ENCODE peak calls at places on chromosome 18, in five cellular contexts. Q, Z, P, E and A are unnamed samples.

GRCh38 chr18:51339866-51340265 is 142.4 kb upstream of the MEX3C start:
- DNase-seq in Q (no peak), Z (no peak), P (no peak), E (no peak), A (no peak)

GRCh38 chr18:9694174-9694573 is 13.9 kb upstream of the RAB31 start:
- DNase-seq in Q (no peak), Z (no peak), P (no peak), E (no peak), A (no peak)

GRCh38 chr18:944440-944839 is 39.8 kb downstream of the ADCYAP1 start:
- DNase-seq in Q (no peak), Z (no peak), P (no peak), E (no peak), A (peak)

GRCh38 chr18:74060511-74061028 is 87.1 kb downstream of the FBXO15 start:
- DNase-seq in Q (no peak), Z (no peak), P (no peak), E (no peak), A (no peak)

GRCh38 chr18:48947583-48947982 is 3.2 kb downstream of the SMAD7 start:
- DNase-seq in Q (no peak), Z (no peak), P (no peak), E (no peak), A (no peak)

GRCh38 chr18:48982269-48982668 is 31.5 kb upstream of the SMAD7 start:
- DNase-seq in Q (no peak), Z (no peak), P (no peak), E (no peak), A (no peak)

GRCh38 chr18:77203071-77203470 is 46.6 kb upstream of the GALR1 start:
- DNase-seq in Q (no peak), Z (no peak), P (no peak), E (no peak), A (no peak)

GRCh38 chr18:2108581-2108980 is 462.7 kb downstream of the METTL4 start:
- DNase-seq in Q (no peak), Z (no peak), P (no peak), E (no peak), A (no peak)

GRCh38 chr18:13239557-13239956 is 21.0 kb downstream of the LDLRAD4 start:
- DNase-seq in Q (no peak), Z (no peak), P (no peak), E (no peak), A (no peak)

GRCh38 chr18:47944972-47945843 is 14.7 kb upstream of the SMAD2 start:
- DNase-seq in Q (no peak), Z (no peak), P (no peak), E (no peak), A (peak)

GRCh38 chr18:65567372-65567771 is 183.4 kb upstream of the CDH7 start:
- DNase-seq in Q (no peak), Z (no peak), P (no peak), E (no peak), A (no peak)

GRCh38 chr18:1585881-1586488 is 681.3 kb downstream of the ADCYAP1 start:
- DNase-seq in Q (no peak), Z (no peak), P (no peak), E (peak), A (peak)

GRCh38 chr18:35458677-35459441 is 38.9 kb downstream of the INO80C start:
- DNase-seq in Q (peak), Z (no peak), P (peak), E (no peak), A (peak)

GRCh38 chr18:77607087-77607486 is 357.4 kb downstream of the GALR1 start:
- DNase-seq in Q (no peak), Z (no peak), P (no peak), E (no peak), A (no peak)

GRCh38 chr18:7894592-7894991 is 327.5 kb downstream of the PTPRM start:
- DNase-seq in Q (no peak), Z (no peak), P (no peak), E (no peak), A (no peak)

GRCh38 chr18:47750889-47751423 is 179.5 kb downstream of the SMAD2 start:
- DNase-seq in Q (peak), Z (no peak), P (no peak), E (no peak), A (no peak)

GRCh38 chr18:76457475-76457874 is 37.6 kb downstream of the ZNF516 start:
- DNase-seq in Q (no peak), Z (no peak), P (no peak), E (no peak), A (no peak)

GRCh38 chr18:73153271-73153670 is 285.5 kb upstream of the NETO1 start:
- DNase-seq in Q (no peak), Z (no peak), P (no peak), E (peak), A (peak)

GRCh38 chr18:32048507-32049091 is 30.0 kb downstream of the RNF125 start:
- DNase-seq in Q (peak), Z (no peak), P (peak), E (peak), A (peak)

GRCh38 chr18:23563377-23564043 is 22.8 kb downstream of the NPC1 start:
- DNase-seq in Q (no peak), Z (no peak), P (no peak), E (no peak), A (no peak)

GRCh38 chr18:11050966-11051365 is 98.4 kb downstream of the PIEZO2 start:
- DNase-seq in Q (no peak), Z (no peak), P (no peak), E (no peak), A (no peak)

GRCh38 chr18:3104190-3105054 is 91.5 kb upstream of the LPIN2 start:
- DNase-seq in Q (no peak), Z (no peak), P (no peak), E (peak), A (peak)

GRCh38 chr18:60599267-60599666 is 226.7 kb upstream of the MC4R start:
- DNase-seq in Q (no peak), Z (no peak), P (no peak), E (no peak), A (no peak)

GRCh38 chr18:33923980-33924379 is 300.7 kb downstream of the NOL4 start:
- DNase-seq in Q (no peak), Z (no peak), P (no peak), E (no peak), A (no peak)

GRCh38 chr18:60188943-60189342 is 183.6 kb downstream of the MC4R start:
- DNase-seq in Q (no peak), Z (no peak), P (no peak), E (no peak), A (no peak)

GRCh38 chr18:73156117-73156516 is 288.3 kb upstream of the NETO1 start:
- DNase-seq in Q (no peak), Z (no peak), P (no peak), E (no peak), A (no peak)

GRCh38 chr18:48330016-48330991 is 78.9 kb downstream of the ZBTB7C start:
- DNase-seq in Q (no peak), Z (no peak), P (no peak), E (peak), A (peak)

GRCh38 chr18:13440277-13441248 is 222.0 kb downstream of the LDLRAD4 start:
- DNase-seq in Q (no peak), Z (no peak), P (no peak), E (no peak), A (no peak)

GRCh38 chr18:79361766-79362522 is 33.8 kb upstream of the NFATC1 start:
- DNase-seq in Q (no peak), Z (no peak), P (no peak), E (no peak), A (peak)

GRCh38 chr18:37422116-37422515 is 143.5 kb downstream of the CELF4 start:
- DNase-seq in Q (no peak), Z (no peak), P (no peak), E (no peak), A (no peak)